ENCODE peak calls at places on chromosomes 3 and 15, in six cellular contexts. J is fibroblast of lung, N is K562, W is ELR, E is germinal center, X is ascending aorta. T is an unnamed sample.

GRCh38 chr3:167066977-167067843 is 312.9 kb downstream of the ZBBX start:
- DNase-seq in W (no peak), N (no peak), J (no peak), X (no peak), E (no peak), T (no peak)

GRCh38 chr3:37953226-37953625 is 37.4 kb upstream of the VILL start:
- DNase-seq in E (no peak), W (no peak), J (no peak), N (no peak), X (no peak), T (no peak)

GRCh38 chr3:49928511-49929017 is 1.0 kb downstream of the MON1A start:
- DNase-seq in E (no peak), W (no peak), X (no peak), J (no peak), N (no peak), T (no peak)

GRCh38 chr3:59831394-59831793 is 781.6 kb upstream of the CFAP20DC start:
- DNase-seq in W (no peak), N (no peak), E (no peak), J (no peak), X (no peak), T (no peak)

GRCh38 chr15:48392356-48392755 is 61.1 kb downstream of the DUT start:
- DNase-seq in X (no peak), W (no peak), J (peak; percentile 87), E (no peak), N (no peak), T (no peak)

GRCh38 chr3:169659096-169659521 is 4.4 kb downstream of the MECOM start:
- DNase-seq in N (no peak), W (no peak), X (no peak), J (no peak), E (no peak), T (no peak)

GRCh38 chr3:108125550-108126071 is 34.8 kb upstream of the CD47 start:
- DNase-seq in N (peak; percentile 66), J (no peak), X (no peak), E (peak; percentile 76), W (no peak), T (peak; percentile 43)

GRCh38 chr3:147943265-147943945 is 534.2 kb downstream of the ZIC1 start:
- DNase-seq in W (peak; percentile 95), X (no peak), J (peak; percentile 97), E (no peak), N (no peak), T (no peak)

GRCh38 chr15:90871716-90872480 is 3.5 kb downstream of the FURIN start:
- DNase-seq in J (no peak), X (no peak), E (peak; percentile 53), N (peak; percentile 72), W (no peak), T (peak; percentile 41)